ENCODE peak calls at places on chromosomes 12 and 14, in eight cellular contexts. N is foreskin keratinocyte, U is A549, I is pancreas, Z is left ventricle myocardium inferior, J is neural progenitor cell, Y is HCT116, A is heart right ventricle. T is an unnamed sample. For H3K4me1, the result is how much of the 10 kb centered on the place peaks cover.

GRCh38 chr12:115752151-115752550 is 525.3 kb downstream of the MED13L start:
- DNase-seq in N (no peak), U (no peak), I (no peak), Z (no peak), J (no peak), Y (no peak), A (no peak), T (no peak)

GRCh38 chr12:15855646-15856045 is 26.5 kb upstream of the STRAP start:
- DNase-seq in N (no peak), U (no peak), I (no peak), Z (no peak), J (no peak), Y (no peak), A (no peak), T (no peak)

GRCh38 chr12:41743835-41744234 is 400.8 kb downstream of the GXYLT1 start:
- DNase-seq in N (peak), U (peak), I (no peak), Z (no peak), J (no peak), Y (no peak), A (no peak), T (no peak)

GRCh38 chr14:49861581-49861922 is 9.0 kb upstream of the NEMF start:
- DNase-seq in N (peak), U (peak), I (no peak), Z (peak), J (peak), Y (no peak), A (peak), T (peak)

GRCh38 chr12:67667276-67668073 is 18.9 kb downstream of the DYRK2 start:
- DNase-seq in N (no peak), U (no peak), I (no peak), Z (peak), J (no peak), Y (no peak), A (peak), T (peak)

GRCh38 chr14:85122690-85123089 is 407.3 kb upstream of the FLRT2 start:
- DNase-seq in N (no peak), U (no peak), I (no peak), Z (no peak), J (no peak), Y (no peak), A (no peak), T (no peak)

GRCh38 chr12:8145754-8146415 is 10.9 kb upstream of the ZNF705A start:
- DNase-seq in N (no peak), U (no peak), I (no peak), Z (peak), J (peak), Y (no peak), A (peak), T (peak)

GRCh38 chr12:1794440-1795090 is 25.8 kb upstream of the LRTM2 start:
- DNase-seq in N (no peak), U (no peak), I (no peak), Z (no peak), J (no peak), Y (no peak), A (no peak), T (peak)

GRCh38 chr12:113609692-113610469 is 138.2 kb upstream of the LHX5 start:
- DNase-seq in N (no peak), U (no peak), I (no peak), Z (no peak), J (peak), Y (no peak), A (no peak), T (no peak)

GRCh38 chr14:24071836-24072420 is 566 bp downstream of the CPNE6 start:
- DNase-seq in N (no peak), U (no peak), I (peak), Z (no peak), J (no peak), Y (no peak), A (no peak), T (no peak)

GRCh38 chr14:24070285-24071143 is 848 bp upstream of the CPNE6 start:
- DNase-seq in N (no peak), U (no peak), I (no peak), Z (no peak), J (no peak), Y (no peak), A (no peak), T (no peak)

GRCh38 chr14:24072436-24072835 is 1.1 kb downstream of the CPNE6 start:
- DNase-seq in N (no peak), U (no peak), I (peak), Z (no peak), J (no peak), Y (no peak), A (no peak), T (no peak)

GRCh38 chr14:24069411-24069735 is 2.0 kb upstream of the CPNE6 start:
- DNase-seq in N (no peak), U (no peak), I (no peak), Z (no peak), J (no peak), Y (no peak), A (no peak), T (no peak)

DNA sequence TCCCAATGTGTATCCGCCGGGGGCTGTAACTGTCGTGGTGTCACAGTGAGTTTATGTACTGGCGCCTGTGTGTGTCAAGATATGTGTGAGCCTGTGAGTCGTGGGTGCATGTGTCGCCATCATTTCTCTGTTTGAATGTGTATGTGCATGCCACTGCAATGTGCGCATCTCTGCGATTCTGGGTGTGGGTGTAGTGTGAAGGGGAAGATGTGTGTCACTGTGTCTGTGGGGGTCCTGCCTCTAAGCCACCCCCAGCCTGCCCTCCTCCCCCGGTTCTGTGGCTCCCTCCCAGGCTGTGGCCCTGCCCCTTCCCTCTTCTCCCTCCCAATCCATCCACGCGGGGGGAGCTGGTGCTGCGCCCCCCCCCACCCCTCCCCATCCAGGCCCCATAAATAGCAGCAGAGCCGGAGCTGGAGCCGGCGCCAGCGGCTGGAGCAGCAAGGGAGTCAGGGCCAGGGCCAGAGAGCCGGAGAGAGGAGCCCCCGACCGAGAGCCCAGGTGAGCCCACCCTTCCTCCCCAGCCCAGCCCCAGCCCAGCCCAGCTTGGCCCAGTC is at the start of gene CPNE6:
- DNase-seq in N (no peak), U (no peak), I (peak), Z (no peak), J (no peak), Y (no peak), A (no peak), T (no peak)
- H3K4me1 ChIP-seq in N (under half), U (under half), I (under half), Z (under half), J (under half), Y (under half), A (under half), T (under half)

DNA sequence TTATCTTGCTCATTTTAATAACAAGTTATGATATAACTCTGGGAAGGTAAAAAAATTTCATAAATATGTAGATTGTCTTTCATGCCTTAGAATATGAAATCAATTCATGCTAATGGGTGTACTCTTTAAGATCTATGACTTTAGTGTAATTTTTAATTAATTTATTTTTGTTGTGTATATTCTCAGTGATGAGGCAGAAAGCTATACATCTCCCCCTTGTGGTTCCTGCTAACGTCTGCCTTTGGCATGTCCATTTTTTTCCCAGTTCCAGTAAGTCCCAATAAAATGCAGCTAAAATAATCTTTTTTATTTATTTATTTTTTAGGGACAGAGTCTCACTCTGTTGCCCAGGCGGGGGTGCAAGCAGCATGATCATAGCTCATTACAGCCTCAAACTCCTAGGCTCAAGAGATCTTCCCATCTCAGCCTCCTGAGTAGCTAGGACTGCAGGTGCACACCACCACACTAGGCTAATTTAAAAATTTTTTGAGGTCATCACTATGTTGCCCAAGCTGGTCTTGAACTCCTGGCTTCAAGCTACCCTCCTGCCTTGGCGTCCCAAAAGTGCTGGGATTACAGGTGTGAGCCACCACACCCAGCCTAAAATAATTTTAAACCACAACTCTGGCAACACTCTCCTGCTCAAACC is 3.3 kb upstream of the CHURC1 start:
- DNase-seq in N (no peak), U (peak), I (no peak), Z (no peak), J (peak), Y (peak), A (no peak), T (no peak)
- TF ChIP-seq CTCF in N (peak), U (peak), I (peak), Z (peak), J (peak), Y (peak), A (peak), T (no peak)

DNA sequence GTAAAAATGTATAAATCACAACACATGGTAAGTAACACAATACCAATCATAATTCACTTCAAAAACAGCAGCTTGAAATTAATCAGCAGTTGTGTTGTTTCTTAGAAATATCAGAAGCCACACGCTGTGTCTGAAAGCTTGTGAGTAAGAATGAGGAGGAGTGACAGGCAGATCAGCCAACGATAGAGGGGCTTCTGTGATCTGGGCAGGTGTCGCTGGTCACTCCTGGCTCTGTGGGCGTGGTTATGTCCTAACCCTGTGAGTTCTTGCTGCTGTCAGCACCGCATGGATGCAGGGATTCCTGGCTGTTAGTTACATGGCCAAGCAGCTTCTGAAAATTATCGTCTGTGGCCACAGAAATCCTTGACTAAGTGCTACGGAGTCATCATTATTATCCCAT is 123.4 kb downstream of the SLC25A47 start:
- DNase-seq in N (no peak), U (no peak), I (no peak), Z (no peak), J (peak), Y (no peak), A (no peak), T (no peak)
- H3K4me1 ChIP-seq in N (under half), U (under half), I (under half), Z (under half), J (under half), Y (half or more), A (under half), T (under half)

GRCh38 chr14:22168092-22168955 is 420.7 kb downstream of the DAD1 start:
- DNase-seq in N (no peak), U (no peak), I (no peak), Z (no peak), J (no peak), Y (no peak), A (no peak), T (no peak)
- TF ChIP-seq CTCF in N (peak), U (no peak), I (no peak), Z (no peak), J (peak), Y (no peak), A (no peak), T (no peak)

DNA sequence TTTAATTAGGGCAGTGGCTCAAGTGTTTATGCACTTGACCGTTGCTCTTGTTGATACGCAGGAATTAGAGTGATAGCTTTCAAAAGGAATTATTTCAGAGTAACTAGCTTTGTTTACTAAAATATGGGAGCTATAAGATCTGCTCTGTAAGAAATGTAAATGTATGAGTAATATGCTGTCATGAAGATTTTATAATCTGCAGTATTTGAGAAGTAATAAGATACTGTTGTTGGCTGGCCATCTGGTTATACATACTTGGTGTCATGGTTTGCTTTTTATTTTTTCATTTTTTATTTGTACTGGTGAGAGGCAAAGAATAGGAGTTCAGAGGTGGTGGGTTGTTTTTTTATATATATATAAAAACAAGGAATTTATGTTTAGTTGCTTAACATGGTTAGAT is 58.5 kb downstream of the PLXNC1 start:
- DNase-seq in N (no peak), U (no peak), I (no peak), Z (no peak), J (no peak), Y (no peak), A (no peak), T (no peak)
- H3K4me1 ChIP-seq in N (under half), U (under half), I (under half), Z (under half), J (under half), Y (under half), A (under half), T (under half)

GRCh38 chr14:68708343-68708742 is 84.5 kb downstream of the ZFP36L1 start:
- DNase-seq in N (no peak), U (no peak), I (no peak), Z (no peak), J (no peak), Y (no peak), A (no peak), T (no peak)
- TF ChIP-seq CTCF in N (no peak), U (no peak), I (no peak), Z (no peak), J (no peak), Y (no peak), A (no peak), T (no peak)

DNA sequence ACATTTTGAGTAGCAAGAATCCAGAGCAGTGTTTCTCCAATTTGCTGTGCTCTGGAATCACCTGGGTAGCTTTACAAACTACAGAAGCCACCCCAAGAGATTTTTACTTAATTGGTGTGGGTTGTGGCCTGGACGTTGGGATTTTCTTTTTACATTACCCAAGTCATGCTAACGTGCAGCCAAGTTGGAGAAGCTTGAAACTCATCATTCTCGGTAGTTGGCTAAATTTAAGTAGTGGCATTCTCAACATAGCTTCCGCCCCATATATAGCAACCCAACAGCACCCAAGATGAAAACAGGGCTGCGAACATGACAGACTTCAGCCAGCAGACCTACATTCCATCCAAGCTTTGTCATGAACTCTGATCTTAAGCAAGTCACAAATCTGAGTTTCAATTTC is 25.0 kb downstream of the DAD1 start:
- DNase-seq in N (no peak), U (no peak), I (no peak), Z (no peak), J (no peak), Y (no peak), A (no peak), T (no peak)
- H3K4me1 ChIP-seq in N (under half), U (under half), I (half or more), Z (under half), J (under half), Y (under half), A (under half), T (under half)

T was measured in lung.